ENCODE peak calls at places on chromosomes 4 and X, in four cellular contexts. One of them, this sample, is unnamed. For H3K9me3, the result is how much of the 10 kb centered on the place peaks cover.

GRCh38 chr4:85402371-85402770 is 72.6 kb upstream of the ARHGAP24 start:
- DNase-seq in CD4-positive, alpha-beta memory T cell: no peak
- DNase-seq in GM23248: peak
- DNase-seq in upper lobe of right lung: no peak
- DNase-seq in this sample: no peak

GRCh38 chrX:13597928-13598327 is 28.5 kb downstream of the EGFL6 start:
- DNase-seq in CD4-positive, alpha-beta memory T cell: no peak
- DNase-seq in GM23248: peak
- DNase-seq in upper lobe of right lung: no peak
- DNase-seq in this sample: no peak

GRCh38 chr4:172202480-172203076 is 389.4 kb downstream of the GALNTL6 start:
- DNase-seq in CD4-positive, alpha-beta memory T cell: no peak
- DNase-seq in GM23248: peak
- DNase-seq in upper lobe of right lung: no peak
- DNase-seq in this sample: no peak

GRCh38 chrX:12970691-12971202 is 4.2 kb upstream of the TMSB4X start:
- DNase-seq in CD4-positive, alpha-beta memory T cell: peak
- DNase-seq in GM23248: peak
- DNase-seq in upper lobe of right lung: no peak
- DNase-seq in this sample: peak

GRCh38 chr4:110970642-110971041 is 347.8 kb upstream of the PITX2 start:
- DNase-seq in CD4-positive, alpha-beta memory T cell: no peak
- DNase-seq in GM23248: peak
- DNase-seq in upper lobe of right lung: no peak
- DNase-seq in this sample: no peak

GRCh38 chr4:6534050-6534449 is 40.9 kb upstream of the MAN2B2 start:
- DNase-seq in CD4-positive, alpha-beta memory T cell: no peak
- DNase-seq in GM23248: no peak
- DNase-seq in upper lobe of right lung: no peak
- DNase-seq in this sample: no peak

GRCh38 chr4:77240469-77241066 is 83.6 kb downstream of the CCNG2 start:
- DNase-seq in CD4-positive, alpha-beta memory T cell: peak
- DNase-seq in GM23248: peak
- DNase-seq in upper lobe of right lung: peak
- DNase-seq in this sample: peak

GRCh38 chrX:15915959-15916703 is 61.5 kb upstream of the AP1S2 start:
- DNase-seq in CD4-positive, alpha-beta memory T cell: no peak
- DNase-seq in GM23248: no peak
- DNase-seq in upper lobe of right lung: no peak
- DNase-seq in this sample: no peak

GRCh38 chrX:3779546-3779945 is 66.1 kb upstream of the PRKX start:
- DNase-seq in CD4-positive, alpha-beta memory T cell: no peak
- DNase-seq in GM23248: no peak
- DNase-seq in upper lobe of right lung: no peak
- DNase-seq in this sample: no peak

GRCh38 chr4:177410566-177410965 is 31.7 kb downstream of the AGA start:
- DNase-seq in CD4-positive, alpha-beta memory T cell: no peak
- DNase-seq in GM23248: no peak
- DNase-seq in upper lobe of right lung: no peak
- DNase-seq in this sample: no peak

GRCh38 chr4:82652062-82652461 is 90.3 kb upstream of the TMEM150C start:
- DNase-seq in CD4-positive, alpha-beta memory T cell: no peak
- DNase-seq in GM23248: peak
- DNase-seq in upper lobe of right lung: no peak
- DNase-seq in this sample: no peak
- H3K9me3 ChIP-seq in CD4-positive, alpha-beta memory T cell: under half
- H3K9me3 ChIP-seq in GM23248: under half
- H3K9me3 ChIP-seq in upper lobe of right lung: under half
- H3K9me3 ChIP-seq in this sample: under half

GRCh38 chrX:71640002-71640401 is 21.7 kb upstream of the CXCR3 start:
- DNase-seq in CD4-positive, alpha-beta memory T cell: no peak
- DNase-seq in GM23248: no peak
- DNase-seq in upper lobe of right lung: no peak
- DNase-seq in this sample: no peak
- H3K9me3 ChIP-seq in CD4-positive, alpha-beta memory T cell: under half
- H3K9me3 ChIP-seq in GM23248: under half
- H3K9me3 ChIP-seq in upper lobe of right lung: under half
- H3K9me3 ChIP-seq in this sample: under half

DNA sequence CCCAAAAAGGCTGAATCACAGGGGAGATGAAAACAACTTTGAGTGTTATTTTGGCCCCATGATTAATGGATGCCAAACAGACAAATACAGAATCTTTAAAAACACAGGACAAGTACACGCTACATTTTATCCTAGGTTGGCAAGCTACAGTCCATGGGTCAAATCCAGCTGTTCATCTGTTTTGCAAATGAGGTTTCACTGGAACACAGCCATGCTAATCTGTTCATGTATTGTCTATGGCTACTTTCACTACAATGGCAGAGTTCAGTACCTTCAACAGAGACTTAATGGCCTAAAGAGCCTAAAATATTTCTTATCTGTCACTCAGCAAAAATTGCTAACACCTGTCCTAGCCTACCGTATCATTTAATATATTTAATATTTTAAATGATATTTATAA is 1548.5 kb upstream of the IGFBP7 start:
- DNase-seq in CD4-positive, alpha-beta memory T cell: no peak
- DNase-seq in GM23248: no peak
- DNase-seq in upper lobe of right lung: no peak
- DNase-seq in this sample: no peak
- H3K9me3 ChIP-seq in CD4-positive, alpha-beta memory T cell: under half
- H3K9me3 ChIP-seq in GM23248: under half
- H3K9me3 ChIP-seq in upper lobe of right lung: under half
- H3K9me3 ChIP-seq in this sample: under half

GRCh38 chrX:129790146-129790545 is 10.4 kb downstream of the SASH3 start:
- DNase-seq in CD4-positive, alpha-beta memory T cell: no peak
- DNase-seq in GM23248: no peak
- DNase-seq in upper lobe of right lung: no peak
- DNase-seq in this sample: no peak
- H3K9me3 ChIP-seq in CD4-positive, alpha-beta memory T cell: under half
- H3K9me3 ChIP-seq in GM23248: under half
- H3K9me3 ChIP-seq in upper lobe of right lung: under half
- H3K9me3 ChIP-seq in this sample: under half

GRCh38 chr4:108170729-108171540 is 2.2 kb upstream of the LEF1 start:
- DNase-seq in CD4-positive, alpha-beta memory T cell: no peak
- DNase-seq in GM23248: no peak
- DNase-seq in upper lobe of right lung: no peak
- DNase-seq in this sample: no peak

GRCh38 chr4:108172780-108173598 is 4.3 kb upstream of the LEF1 start:
- DNase-seq in CD4-positive, alpha-beta memory T cell: peak
- DNase-seq in GM23248: peak
- DNase-seq in upper lobe of right lung: peak
- DNase-seq in this sample: peak

GRCh38 chr4:108173599-108174057 is 4.9 kb upstream of the LEF1 start:
- DNase-seq in CD4-positive, alpha-beta memory T cell: no peak
- DNase-seq in GM23248: no peak
- DNase-seq in upper lobe of right lung: no peak
- DNase-seq in this sample: no peak

GRCh38 chr4:108172231-108172779 is 3.6 kb upstream of the LEF1 start:
- DNase-seq in CD4-positive, alpha-beta memory T cell: no peak
- DNase-seq in GM23248: peak
- DNase-seq in upper lobe of right lung: peak
- DNase-seq in this sample: no peak

DNA sequence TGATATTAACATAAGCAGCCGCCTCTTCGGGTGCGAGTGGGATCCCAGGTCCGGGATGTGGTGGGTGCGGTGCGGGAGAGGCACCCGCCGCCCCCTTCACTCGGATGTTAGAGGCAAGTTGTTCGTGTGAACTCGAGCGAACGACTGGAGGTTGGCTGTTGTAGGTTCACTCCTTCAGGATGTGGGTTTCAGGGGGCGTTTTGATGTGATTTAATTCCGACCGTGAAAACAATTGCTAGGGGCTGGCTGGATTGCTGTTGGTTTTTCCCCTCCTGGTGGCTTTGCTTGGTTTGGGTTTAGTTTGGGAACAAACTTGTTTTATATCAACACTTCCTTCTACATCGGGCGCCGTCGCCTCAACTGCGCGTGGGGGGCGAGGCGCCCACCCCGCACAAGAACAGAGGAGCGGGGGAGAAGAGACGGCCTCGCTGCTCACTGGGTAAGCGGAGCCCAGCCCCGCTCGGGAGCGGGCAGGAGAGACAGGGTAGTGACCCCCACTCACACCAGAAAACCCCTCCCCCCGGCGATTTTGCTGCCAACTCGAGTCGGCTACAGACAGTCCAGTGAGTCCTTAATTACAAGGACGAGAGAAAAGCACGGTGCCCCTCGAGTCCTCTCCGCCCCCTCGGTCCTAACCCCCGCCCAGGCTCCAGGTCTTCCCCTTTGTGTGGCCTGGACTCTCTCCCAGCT is 3.0 kb upstream of the LEF1 start:
- DNase-seq in CD4-positive, alpha-beta memory T cell: peak
- DNase-seq in GM23248: no peak
- DNase-seq in upper lobe of right lung: no peak
- DNase-seq in this sample: no peak
- H3K9me3 ChIP-seq in CD4-positive, alpha-beta memory T cell: under half
- H3K9me3 ChIP-seq in GM23248: under half
- H3K9me3 ChIP-seq in upper lobe of right lung: under half
- H3K9me3 ChIP-seq in this sample: under half

GRCh38 chr4:253936-254756 is 51.1 kb downstream of the ZNF732 start:
- DNase-seq in CD4-positive, alpha-beta memory T cell: no peak
- DNase-seq in GM23248: no peak
- DNase-seq in upper lobe of right lung: no peak
- DNase-seq in this sample: no peak

GRCh38 chr4:256492-256891 is 48.8 kb downstream of the ZNF732 start:
- DNase-seq in CD4-positive, alpha-beta memory T cell: no peak
- DNase-seq in GM23248: no peak
- DNase-seq in upper lobe of right lung: no peak
- DNase-seq in this sample: no peak

DNA sequence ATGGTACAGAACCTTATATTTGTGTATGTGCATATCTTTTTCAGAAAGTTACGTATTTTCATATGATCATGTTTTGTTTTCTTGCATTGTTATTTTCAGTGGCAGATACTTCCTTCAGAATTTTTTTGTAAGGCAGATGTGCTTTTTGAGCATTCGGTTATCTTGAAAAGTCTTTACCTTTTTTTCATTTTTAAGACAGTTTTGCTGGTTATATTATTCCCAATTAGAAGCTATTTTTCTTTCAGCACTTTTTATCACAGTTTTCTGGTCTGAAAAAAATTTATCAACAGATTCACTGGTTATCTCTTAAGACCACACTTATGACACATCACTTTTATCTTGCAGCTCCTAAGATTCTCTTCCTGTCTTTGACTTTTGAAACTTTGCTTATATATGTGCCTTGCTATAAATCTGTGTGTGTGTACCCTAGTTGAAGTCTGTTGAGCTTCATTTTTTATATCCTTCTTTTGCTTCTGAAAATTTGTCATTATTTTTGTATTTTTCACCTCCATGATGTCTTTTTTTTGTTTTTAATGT is 53.1 kb downstream of the ZNF732 start:
- DNase-seq in CD4-positive, alpha-beta memory T cell: no peak
- DNase-seq in GM23248: no peak
- DNase-seq in upper lobe of right lung: no peak
- DNase-seq in this sample: no peak
- H3K9me3 ChIP-seq in CD4-positive, alpha-beta memory T cell: under half
- H3K9me3 ChIP-seq in GM23248: under half
- H3K9me3 ChIP-seq in upper lobe of right lung: half or more
- H3K9me3 ChIP-seq in this sample: under half

GRCh38 chr4:21118301-21118700 is 418.0 kb downstream of the PACRGL start:
- DNase-seq in CD4-positive, alpha-beta memory T cell: no peak
- DNase-seq in GM23248: no peak
- DNase-seq in upper lobe of right lung: no peak
- DNase-seq in this sample: no peak
- H3K9me3 ChIP-seq in CD4-positive, alpha-beta memory T cell: under half
- H3K9me3 ChIP-seq in GM23248: under half
- H3K9me3 ChIP-seq in upper lobe of right lung: under half
- H3K9me3 ChIP-seq in this sample: under half